ENCODE peak calls at places on chromosome 6, in five cellular contexts. Z is Peyer's patch, C is Karpas-422, H is AG09309, A is endodermal cell. S is an unnamed sample.

GRCh38 chr6:14123331-14124105 is 5.9 kb downstream of the CD83 start:
- DNase-seq in Z (no peak), C (no peak), H (no peak), A (no peak), S (no peak)

GRCh38 chr6:100462990-100463684 is 1.6 kb downstream of the SIM1 start:
- DNase-seq in Z (no peak), C (no peak), H (no peak), A (no peak), S (no peak)

GRCh38 chr6:142883011-142883410 is 62.0 kb downstream of the HIVEP2 start:
- DNase-seq in Z (no peak), C (no peak), H (peak; percentile 49), A (no peak), S (no peak)

GRCh38 chr6:158769696-158770446 is 49.3 kb downstream of the EZR start:
- DNase-seq in Z (no peak), C (no peak), H (no peak), A (no peak), S (peak; percentile 63)

GRCh38 chr6:56693988-56694387 is 51.3 kb upstream of the DST start:
- DNase-seq in Z (no peak), C (no peak), H (no peak), A (no peak), S (no peak)

GRCh38 chr6:35391240-35391968 is 49.0 kb downstream of the PPARD start:
- DNase-seq in Z (no peak), C (peak; percentile 37), H (peak; percentile 72), A (no peak), S (peak; percentile 64)

GRCh38 chr6:157710604-157711003 is 112.4 kb upstream of the SNX9 start:
- DNase-seq in Z (no peak), C (no peak), H (no peak), A (peak; percentile 42), S (no peak)

GRCh38 chr6:40541556-40542174 is 45.5 kb downstream of the LRFN2 start:
- DNase-seq in Z (no peak), C (no peak), H (no peak), A (no peak), S (no peak)

GRCh38 chr6:394641-395289 is 3.2 kb downstream of the IRF4 start:
- DNase-seq in Z (no peak), C (no peak), H (no peak), A (no peak), S (no peak)

GRCh38 chr6:1713016-1713600 is 103.4 kb downstream of the FOXC1 start:
- DNase-seq in Z (no peak), C (no peak), H (no peak), A (no peak), S (no peak)

GRCh38 chr6:90004511-90004910 is 110.2 kb downstream of the GJA10 start:
- DNase-seq in Z (peak; percentile 90), C (no peak), H (no peak), A (no peak), S (no peak)

GRCh38 chr6:153616506-153616905 is 422.5 kb upstream of the OPRM1 start:
- DNase-seq in Z (no peak), C (no peak), H (no peak), A (peak; percentile 74), S (no peak)

GRCh38 chr6:119620846-119621570 is 271.4 kb upstream of the MAN1A1 start:
- DNase-seq in Z (no peak), C (no peak), H (peak; percentile 80), A (no peak), S (peak; percentile 91)

GRCh38 chr6:71393471-71393870 is 104.9 kb downstream of the OGFRL1 start:
- DNase-seq in Z (no peak), C (no peak), H (no peak), A (no peak), S (no peak)

GRCh38 chr6:94956910-94957309 is 620.4 kb upstream of the MANEA start:
- DNase-seq in Z (no peak), C (no peak), H (no peak), A (no peak), S (no peak)

GRCh38 chr6:166514196-166514595 is 72.3 kb downstream of the RAMACL start:
- DNase-seq in Z (peak; percentile 32), C (peak; percentile 49), H (no peak), A (peak; percentile 68), S (no peak)

GRCh38 chr6:1311400-1312192 is at the start of gene FOXQ1:
- DNase-seq in Z (peak; percentile 57), C (no peak), H (no peak), A (peak; percentile 88), S (no peak)

GRCh38 chr6:6131492-6132109 is 124.9 kb upstream of the NRN1 start:
- DNase-seq in Z (no peak), C (peak; percentile 87), H (no peak), A (peak; percentile 76), S (no peak)

GRCh38 chr6:20700375-20700774 is 166.1 kb downstream of the CDKAL1 start:
- DNase-seq in Z (no peak), C (no peak), H (no peak), A (no peak), S (no peak)

GRCh38 chr6:122797537-122797936 is 8.5 kb downstream of the SMPDL3A start:
- DNase-seq in Z (no peak), C (no peak), H (no peak), A (no peak), S (no peak)

GRCh38 chr6:123805921-123806320 is 2.3 kb downstream of the NKAIN2 start:
- DNase-seq in Z (no peak), C (no peak), H (no peak), A (no peak), S (no peak)

GRCh38 chr6:169130111-169130510 is 123.5 kb downstream of the THBS2 start:
- DNase-seq in Z (no peak), C (no peak), H (no peak), A (no peak), S (no peak)

GRCh38 chr6:157724138-157724537 is 98.9 kb upstream of the SNX9 start:
- DNase-seq in Z (no peak), C (no peak), H (no peak), A (peak; percentile 22), S (no peak)

GRCh38 chr6:101226677-101227135 is 166.8 kb upstream of the GRIK2 start:
- DNase-seq in Z (peak; percentile 65), C (peak; percentile 72), H (no peak), A (peak; percentile 94), S (no peak)

GRCh38 chr6:113632220-113632864 is 224.8 kb upstream of the MARCKS start:
- DNase-seq in Z (peak; percentile 79), C (no peak), H (peak; percentile 86), A (no peak), S (peak; percentile 85)

GRCh38 chr6:31965700-31966099 is 6.2 kb downstream of the DXO start:
- DNase-seq in Z (no peak), C (no peak), H (no peak), A (no peak), S (no peak)

GRCh38 chr6:84263557-84263956 is 36.1 kb upstream of the CEP162 start:
- DNase-seq in Z (no peak), C (no peak), H (no peak), A (no peak), S (no peak)

GRCh38 chr6:32716396-32716795 is 24.8 kb upstream of the HLA-DQA2 start:
- DNase-seq in Z (no peak), C (no peak), H (no peak), A (no peak), S (no peak)

GRCh38 chr6:42338573-42339218 is 113.0 kb downstream of the TRERF1 start:
- DNase-seq in Z (peak; percentile 29), C (no peak), H (peak; percentile 97), A (peak; percentile 21), S (peak; percentile 95)

DNA sequence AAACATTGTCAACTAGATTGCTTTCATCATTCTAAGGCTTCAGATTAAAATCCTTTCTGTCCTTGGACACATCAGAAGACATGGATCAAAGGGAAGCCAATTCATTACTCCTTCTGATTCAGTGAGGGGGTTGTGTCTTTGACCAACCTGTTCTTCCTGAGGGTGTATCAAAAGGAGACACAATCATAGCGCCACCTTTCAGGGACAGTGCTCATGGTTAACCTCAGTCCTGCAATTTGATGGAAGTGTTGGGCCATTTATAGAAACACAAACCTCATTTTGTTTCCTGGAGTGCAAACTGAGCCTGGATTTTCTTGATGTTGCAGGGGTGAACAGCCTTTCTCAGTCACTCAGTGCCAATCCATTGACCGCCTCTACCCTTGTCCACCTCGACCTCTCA is 163.9 kb upstream of the SCGN start:
- DNase-seq in Z (no peak), C (no peak), H (no peak), A (no peak), S (no peak)
- H3K4me3 ChIP-seq in Z (no peak overlapping the region), C (no peak overlapping the region), H (no peak overlapping the region), A (no peak overlapping the region), S (no peak overlapping the region)

DNA sequence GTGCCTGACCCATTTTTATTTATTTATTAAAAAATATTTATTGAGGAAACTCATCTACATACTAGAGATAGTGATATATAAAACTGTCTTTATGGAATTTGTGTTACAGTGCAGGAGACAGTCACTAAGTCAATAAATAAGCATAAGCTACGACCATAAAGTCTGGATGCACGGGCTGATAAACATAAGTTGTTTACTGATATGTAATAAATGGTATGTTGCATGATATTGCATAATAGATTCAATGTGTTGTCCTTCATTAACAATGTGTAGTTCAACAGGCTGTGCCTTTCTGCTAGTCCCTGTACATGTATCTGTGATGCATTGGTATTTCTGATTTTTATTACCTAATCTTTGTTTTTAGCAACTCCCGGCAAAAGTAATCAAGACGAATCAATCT is 311.2 kb downstream of the ARHGAP18 start:
- DNase-seq in Z (no peak), C (no peak), H (no peak), A (no peak), S (no peak)
- H3K4me3 ChIP-seq in Z (no peak overlapping the region), C (no peak overlapping the region), H (no peak overlapping the region), A (no peak overlapping the region), S (no peak overlapping the region)

DNA sequence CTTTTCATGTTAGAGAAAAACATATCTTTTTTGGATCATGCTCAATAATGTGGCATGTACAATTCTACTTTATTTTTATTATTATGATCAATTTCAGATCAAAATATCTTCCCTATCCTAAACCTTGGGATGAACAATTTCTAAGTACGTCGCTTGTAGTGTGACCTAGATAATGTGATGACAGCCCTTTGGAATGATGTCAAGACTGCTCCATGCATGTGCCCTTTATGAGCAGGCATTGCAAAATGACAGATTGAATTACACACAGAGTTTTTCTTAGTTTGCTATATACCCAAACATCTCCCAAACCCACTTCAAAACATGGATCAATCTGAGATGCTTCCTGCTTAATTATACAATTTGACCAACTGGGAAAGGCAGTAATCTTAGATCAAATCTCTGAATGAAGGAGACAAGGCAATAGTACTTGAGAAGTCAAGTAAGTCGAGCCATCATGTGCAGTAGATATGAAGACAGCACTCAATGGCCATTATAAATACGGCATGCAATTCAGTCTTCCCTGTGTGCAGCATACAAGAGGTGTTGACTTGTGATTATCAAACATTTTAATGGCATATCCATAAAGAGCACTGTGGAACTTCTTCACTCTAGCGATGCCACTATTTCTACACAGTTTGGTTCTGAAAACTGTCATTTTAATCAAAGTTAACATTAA is 294.8 kb downstream of the RNF144B start:
- DNase-seq in Z (no peak), C (no peak), H (no peak), A (no peak), S (no peak)
- H3K4me3 ChIP-seq in Z (no peak overlapping the region), C (no peak overlapping the region), H (no peak overlapping the region), A (no peak overlapping the region), S (no peak overlapping the region)

GRCh38 chr6:25192562-25192961 is 86.6 kb upstream of the CARMIL1 start:
- DNase-seq in Z (no peak), C (no peak), H (no peak), A (no peak), S (no peak)

GRCh38 chr6:25193147-25193864 is 85.9 kb upstream of the CARMIL1 start:
- DNase-seq in Z (no peak), C (no peak), H (peak; percentile 91), A (no peak), S (peak; percentile 94)

GRCh38 chr6:25193865-25194679 is 85.1 kb upstream of the CARMIL1 start:
- DNase-seq in Z (no peak), C (no peak), H (no peak), A (no peak), S (no peak)

GRCh38 chr6:25186919-25187318 is 92.3 kb upstream of the CARMIL1 start:
- DNase-seq in Z (no peak), C (no peak), H (no peak), A (no peak), S (no peak)

GRCh38 chr6:25188232-25188631 is 90.9 kb upstream of the CARMIL1 start:
- DNase-seq in Z (no peak), C (no peak), H (no peak), A (no peak), S (no peak)
- H3K4me3 ChIP-seq in Z (no peak overlapping the region), C (no peak overlapping the region), H (no peak overlapping the region), A (no peak overlapping the region), S (no peak overlapping the region)